ENCODE peak calls at places on chromosome 3, in seven cellular contexts. N, J, K, X, G, C and W are unnamed samples.

GRCh38 chr3:157088506-157089454 is 71.2 kb downstream of the CCNL1 start:
- DNase-seq in C (peak), X (peak), N (peak), K (peak), J (peak), G (peak), W (peak)

GRCh38 chr3:194536883-194537637 is 50.3 kb upstream of the ATP13A3 start:
- DNase-seq in C (no peak), K (peak), J (no peak), N (no peak), G (peak), X (no peak), W (no peak)

GRCh38 chr3:133783762-133784161 is 21.9 kb upstream of the SRPRB start:
- DNase-seq in G (no peak), C (no peak), K (no peak), J (no peak), N (no peak), X (no peak), W (no peak)

GRCh38 chr3:52193059-52193458 is 4.9 kb upstream of the ALAS1 start:
- DNase-seq in J (no peak), C (peak), K (peak), X (peak), N (no peak), G (peak), W (peak)

GRCh38 chr3:63202529-63202928 is 75.6 kb upstream of the SYNPR start:
- DNase-seq in X (no peak), J (no peak), C (no peak), K (no peak), G (no peak), N (no peak), W (no peak)

GRCh38 chr3:122101646-122102045 is 46.5 kb downstream of the CD86 start:
- DNase-seq in G (no peak), J (peak), X (no peak), N (no peak), K (peak), C (peak), W (no peak)

GRCh38 chr3:49680493-49681231 is 6.5 kb downstream of the APEH start:
- DNase-seq in C (no peak), K (no peak), N (no peak), G (no peak), J (no peak), X (no peak), W (no peak)

GRCh38 chr3:158789592-158789991 is 12.3 kb upstream of the MFSD1 start:
- DNase-seq in K (peak), J (no peak), C (peak), N (no peak), G (peak), X (no peak), W (no peak)

GRCh38 chr3:124363451-124363850 is 366.8 kb upstream of the UMPS start:
- DNase-seq in N (no peak), K (no peak), C (no peak), J (no peak), G (peak), X (no peak), W (no peak)

GRCh38 chr3:123148772-123149171 is 53.0 kb upstream of the SEC22A start:
- DNase-seq in X (no peak), N (no peak), C (no peak), K (no peak), J (no peak), G (no peak), W (no peak)

GRCh38 chr3:39146083-39146501 is 7.3 kb downstream of the CSRNP1 start:
- DNase-seq in X (peak), C (no peak), J (no peak), K (no peak), G (no peak), N (no peak), W (peak)

GRCh38 chr3:81161851-81162250 is 599.6 kb downstream of the GBE1 start:
- DNase-seq in C (no peak), X (no peak), N (no peak), J (no peak), G (no peak), K (no peak), W (no peak)

GRCh38 chr3:190044142-190044541 is 76.6 kb downstream of the P3H2 start:
- DNase-seq in K (peak), G (no peak), C (no peak), J (no peak), X (no peak), N (no peak), W (no peak)

GRCh38 chr3:126972866-126973265 is 10.0 kb upstream of the PLXNA1 start:
- DNase-seq in G (no peak), N (no peak), X (no peak), J (no peak), C (no peak), K (no peak), W (no peak)

GRCh38 chr3:55724851-55725250 is 237.7 kb upstream of the WNT5A start:
- DNase-seq in N (no peak), J (no peak), G (no peak), K (no peak), C (no peak), X (no peak), W (no peak)

GRCh38 chr3:194696702-194697101 is 11.0 kb downstream of the FAM43A start:
- DNase-seq in N (no peak), C (no peak), G (no peak), X (no peak), K (no peak), J (no peak), W (no peak)

GRCh38 chr3:56691165-56692000 is 8.3 kb upstream of the TASOR start:
- DNase-seq in G (peak), J (no peak), X (no peak), N (no peak), C (no peak), K (no peak), W (no peak)

GRCh38 chr3:119360046-119360445 is 65.9 kb downstream of the ARHGAP31 start:
- DNase-seq in C (no peak), J (no peak), N (no peak), K (no peak), G (no peak), X (no peak), W (no peak)

GRCh38 chr3:49867871-49868321 is 1.8 kb downstream of the CAMKV start:
- DNase-seq in C (no peak), N (no peak), X (no peak), G (peak), J (peak), K (peak), W (no peak)

GRCh38 chr3:4492240-4493007 is 724 bp upstream of the ITPR1 start:
- DNase-seq in J (peak), C (peak), G (peak), X (peak), K (peak), N (peak), W (peak)

GRCh38 chr3:194928183-194928736 is 242.6 kb downstream of the FAM43A start:
- DNase-seq in K (no peak), J (no peak), X (no peak), G (peak), N (no peak), C (peak), W (no peak)

GRCh38 chr3:94009612-94010011 is 18.8 kb downstream of the STX19 start:
- DNase-seq in K (no peak), G (no peak), X (no peak), J (no peak), C (no peak), N (no peak), W (no peak)

GRCh38 chr3:107999215-107999775 is 91.5 kb downstream of the CD47 start:
- DNase-seq in K (peak), G (peak), X (no peak), C (no peak), N (no peak), J (no peak), W (no peak)

GRCh38 chr3:89740029-89740880 is 632.8 kb downstream of the EPHA3 start:
- DNase-seq in N (no peak), C (no peak), X (no peak), G (no peak), J (no peak), K (no peak), W (no peak)

GRCh38 chr3:24373198-24373959 is 121.3 kb downstream of the THRB start:
- DNase-seq in C (no peak), G (no peak), K (no peak), X (peak), N (no peak), J (no peak), W (peak)

GRCh38 chr3:64958187-64958586 is 270.4 kb upstream of the ADAMTS9 start:
- DNase-seq in K (no peak), J (no peak), X (no peak), G (no peak), N (no peak), C (no peak), W (no peak)